ENCODE peak calls at places on chromosome 22, in six cellular contexts. I is transverse colon, K is PC-3, M is left ventricle myocardium inferior, W is IMR-90, A is tibial artery. R is an unnamed sample. For H3K4me1, the result is how much of the 10 kb centered on the place peaks cover.

GRCh38 chr22:37896181-37896592 is 9.9 kb upstream of the MICALL1 start:
- DNase-seq in K (peak), W (peak), M (no peak), A (no peak), I (peak), R (no peak)

GRCh38 chr22:45204751-45205623 is 35.7 kb downstream of the KIAA0930 start:
- DNase-seq in M (no peak), W (no peak), K (no peak), A (no peak), I (no peak), R (no peak)

GRCh38 chr22:45876136-45877035 is 100.6 kb downstream of the WNT7B start:
- DNase-seq in I (peak), W (no peak), M (no peak), K (no peak), A (peak), R (no peak)

GRCh38 chr22:20509344-20510047 is 2.1 kb downstream of the MED15 start:
- DNase-seq in A (peak), W (peak), I (peak), K (peak), M (peak), R (peak)

GRCh38 chr22:20815477-20816050 is 41.7 kb downstream of the SERPIND1 start:
- DNase-seq in W (no peak), I (no peak), M (no peak), K (no peak), A (no peak), R (no peak)

GRCh38 chr22:47102648-47103047 is 340.2 kb downstream of the TBC1D22A start:
- DNase-seq in A (no peak), K (peak), I (no peak), W (peak), M (no peak), R (no peak)

GRCh38 chr22:43893266-43893665 is 1.5 kb upstream of the PNPLA5 start:
- DNase-seq in A (no peak), I (no peak), M (no peak), K (no peak), W (no peak), R (no peak)

GRCh38 chr22:46727813-46728364 is 10.2 kb downstream of the CERK start:
- DNase-seq in W (no peak), I (no peak), M (no peak), A (no peak), K (no peak), R (no peak)

GRCh38 chr22:50483556-50483955 is 2.2 kb downstream of the ADM2 start:
- DNase-seq in K (no peak), M (no peak), A (no peak), W (no peak), I (no peak), R (peak)

GRCh38 chr22:46626356-46626755 is 6.2 kb downstream of the GRAMD4 start:
- DNase-seq in A (no peak), W (no peak), K (no peak), I (no peak), M (no peak), R (no peak)

GRCh38 chr22:43343262-43343988 is at the start of gene SCUBE1:
- DNase-seq in K (peak), M (peak), A (no peak), I (peak), W (no peak), R (peak)

GRCh38 chr22:46462726-46463371 is 74.6 kb downstream of the CELSR1 start:
- DNase-seq in M (no peak), A (no peak), K (peak), I (no peak), W (peak), R (no peak)

GRCh38 chr22:46229701-46230100 is 20.4 kb downstream of the CDPF1 start:
- DNase-seq in A (no peak), M (no peak), I (no peak), W (peak), K (no peak), R (no peak)

GRCh38 chr22:28208036-28208435 is 289.0 kb upstream of the PITPNB start:
- DNase-seq in K (peak), I (no peak), A (no peak), M (no peak), W (no peak), R (no peak)

GRCh38 chr22:41571786-41572185 is 11.0 kb downstream of the CSDC2 start:
- DNase-seq in M (no peak), K (no peak), W (no peak), A (no peak), I (no peak), R (no peak)

GRCh38 chr22:27880778-27881394 is 38.2 kb downstream of the PITPNB start:
- DNase-seq in I (no peak), K (peak), W (peak), M (no peak), A (peak), R (no peak)

GRCh38 chr22:37007666-37008065 is 11.6 kb downstream of the TST start:
- DNase-seq in W (no peak), A (no peak), M (no peak), I (no peak), K (no peak), R (no peak)

GRCh38 chr22:17994424-17995108 is 29.8 kb downstream of the MICAL3 start:
- DNase-seq in M (no peak), I (no peak), W (no peak), A (no peak), K (no peak), R (no peak)

GRCh38 chr22:42939451-42939881 is 75.5 kb downstream of the PACSIN2 start:
- DNase-seq in K (peak), W (no peak), I (peak), M (no peak), A (no peak), R (no peak)

GRCh38 chr22:16801571-16801970 is 23.6 kb downstream of the XKR3 start:
- DNase-seq in W (no peak), I (no peak), K (no peak), M (no peak), A (no peak), R (no peak)

GRCh38 chr22:35477911-35478582 is 62.6 kb upstream of the RASD2 start:
- DNase-seq in M (peak), K (peak), A (peak), I (peak), W (peak), R (peak)

GRCh38 chr22:49124588-49124987 is 703.1 kb downstream of the BRD1 start:
- DNase-seq in A (no peak), M (no peak), I (no peak), W (no peak), K (no peak), R (no peak)

GRCh38 chr22:40855960-40856512 is 403 bp downstream of the ST13 start:
- DNase-seq in M (peak), I (no peak), K (no peak), A (peak), W (peak), R (no peak)

GRCh38 chr22:47189056-47189916 is 426.8 kb downstream of the TBC1D22A start:
- DNase-seq in K (no peak), A (peak), W (no peak), I (peak), M (no peak), R (no peak)

GRCh38 chr22:20992056-20992442 is 9.9 kb downstream of the THAP7 start:
- DNase-seq in W (no peak), M (no peak), K (no peak), I (no peak), A (no peak), R (no peak)

GRCh38 chr22:44298331-44299087 is 14.2 kb downstream of the SHISAL1 start:
- DNase-seq in K (no peak), A (no peak), M (no peak), W (no peak), I (no peak), R (no peak)

GRCh38 chr22:29149841-29150555 is 55.7 kb upstream of the EMID1 start:
- DNase-seq in A (no peak), K (no peak), W (no peak), M (peak), I (no peak), R (peak)

GRCh38 chr22:46336119-46337078 is 885 bp downstream of the TRMU start:
- DNase-seq in I (peak), W (peak), M (peak), K (peak), A (no peak), R (peak)

GRCh38 chr22:18024276-18024939 is at the start of gene MICAL3:
- DNase-seq in A (no peak), W (peak), I (peak), M (peak), K (peak), R (peak)

GRCh38 chr22:49369726-49370717 is 457.7 kb downstream of the BRD1 start:
- DNase-seq in A (no peak), K (no peak), W (no peak), M (no peak), I (no peak), R (no peak)

GRCh38 chr22:48152154-48152775 is 1389.8 kb downstream of the TBC1D22A start:
- DNase-seq in A (no peak), K (no peak), M (no peak), I (no peak), W (no peak), R (no peak)

GRCh38 chr22:36737776-36738175 is 34.2 kb upstream of the CACNG2 start:
- DNase-seq in M (peak), W (no peak), I (peak), A (peak), K (no peak), R (peak)

GRCh38 chr22:37267128-37267587 is 15.2 kb upstream of the CYTH4 start:
- DNase-seq in M (peak), W (no peak), I (peak), A (no peak), K (peak), R (no peak)

GRCh38 chr22:21000215-21000986 is 1.5 kb downstream of the THAP7 start:
- DNase-seq in A (no peak), W (no peak), M (no peak), I (no peak), K (peak), R (peak)

GRCh38 chr22:50271519-50271970 is 1.4 kb upstream of the MAPK11 start:
- DNase-seq in W (peak), K (peak), M (peak), A (no peak), I (peak), R (peak)

GRCh38 chr22:37846433-37846832 is 2.3 kb upstream of the ANKRD54 start:
- DNase-seq in A (no peak), W (no peak), K (no peak), I (no peak), M (no peak), R (no peak)

GRCh38 chr22:32476804-32477203 is 2.2 kb downstream of the FBXO7 start:
- DNase-seq in I (no peak), W (no peak), K (no peak), M (no peak), A (no peak), R (no peak)
- H3K27ac ChIP-seq in I (peak), W (no peak), K (no peak), M (peak), A (no peak), R (no peak)

DNA sequence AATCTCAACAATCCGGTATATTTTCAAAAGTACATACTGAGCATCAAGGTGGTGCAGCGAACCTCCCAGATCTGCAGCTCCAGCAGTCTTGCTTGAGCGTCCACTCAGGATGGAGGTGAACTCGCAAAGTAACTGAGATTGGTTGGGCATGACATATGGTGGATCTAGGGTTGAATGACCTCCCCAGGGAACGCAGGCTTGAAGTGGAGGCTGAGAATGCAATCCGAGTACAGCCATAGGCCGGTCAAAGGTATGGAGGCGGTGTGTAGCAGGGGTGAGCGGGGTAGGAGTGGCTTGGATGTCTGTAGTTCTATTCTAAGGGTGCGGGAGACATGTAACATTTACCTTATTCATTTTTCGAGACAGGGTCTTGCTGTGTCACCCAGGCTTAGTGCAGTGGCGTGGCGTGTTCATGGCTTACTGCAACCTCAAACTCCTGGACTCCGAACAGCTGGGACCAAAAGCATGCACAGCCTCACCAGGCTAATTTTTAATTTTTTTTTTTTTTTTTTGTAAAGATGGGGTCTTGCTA is 631 bp upstream of the C22orf39 start:
- DNase-seq in W (peak), I (peak), K (peak), M (no peak), A (no peak), R (no peak)
- H3K4me1 ChIP-seq in W (under half), I (under half), K (under half), M (half or more), A (under half), R (under half)

GRCh38 chr22:22128440-22128839 is 116.1 kb upstream of the VPREB1 start:
- DNase-seq in M (no peak), I (no peak), A (no peak), K (no peak), W (no peak), R (no peak)
- H3K27ac ChIP-seq in M (no peak), I (no peak), A (no peak), K (no peak), W (no peak), R (no peak)

GRCh38 chr22:23835773-23836144 is 3.0 kb downstream of the DERL3 start:
- DNase-seq in I (no peak), W (no peak), A (peak), K (no peak), M (peak), R (no peak)
- H3K4me1 ChIP-seq in I (under half), W (under half), A (under half), K (under half), M (half or more), R (under half)

GRCh38 chr22:25102722-25103121 is 96.9 kb upstream of the CRYBB3 start:
- DNase-seq in I (no peak), A (no peak), W (no peak), K (no peak), M (no peak), R (peak)
- H3K27ac ChIP-seq in I (no peak), A (peak), W (no peak), K (no peak), M (no peak), R (no peak)

DNA sequence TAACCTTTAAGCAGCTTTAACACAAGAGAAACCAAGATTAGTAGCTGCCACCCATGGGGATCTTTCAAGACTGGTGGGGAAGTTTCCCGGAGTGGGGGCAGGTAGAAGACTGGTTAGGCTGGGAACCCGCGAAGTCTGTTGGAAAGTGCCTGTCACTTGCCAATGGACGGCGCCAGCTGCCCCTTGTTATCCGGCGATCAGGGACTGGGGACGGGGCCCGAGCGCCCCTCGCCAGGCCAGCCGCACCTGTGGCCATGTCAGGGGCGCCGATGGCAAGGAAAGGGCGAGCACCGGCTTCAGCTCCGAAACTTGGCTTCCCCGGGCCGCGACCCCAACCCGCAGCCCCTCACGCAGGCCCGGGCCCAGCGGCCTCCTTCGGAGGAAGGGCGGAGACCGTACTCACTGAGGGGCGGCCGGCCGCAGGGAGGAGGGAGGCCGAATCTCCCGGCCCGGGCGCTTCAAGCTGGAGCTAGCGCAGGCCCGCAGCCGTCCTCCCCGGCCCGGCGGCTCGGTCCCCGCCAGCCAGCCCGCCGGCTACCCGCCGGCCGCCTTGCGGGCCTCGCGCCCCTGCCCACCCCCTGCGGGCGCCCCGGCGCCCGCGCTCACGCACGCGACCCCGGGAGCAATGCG is 539 bp downstream of the EIF4ENIF1 start:
- DNase-seq in W (peak), M (peak), K (peak), A (peak), I (peak), R (peak)
- H3K4me1 ChIP-seq in W (under half), M (half or more), K (under half), A (under half), I (under half), R (under half)

DNA sequence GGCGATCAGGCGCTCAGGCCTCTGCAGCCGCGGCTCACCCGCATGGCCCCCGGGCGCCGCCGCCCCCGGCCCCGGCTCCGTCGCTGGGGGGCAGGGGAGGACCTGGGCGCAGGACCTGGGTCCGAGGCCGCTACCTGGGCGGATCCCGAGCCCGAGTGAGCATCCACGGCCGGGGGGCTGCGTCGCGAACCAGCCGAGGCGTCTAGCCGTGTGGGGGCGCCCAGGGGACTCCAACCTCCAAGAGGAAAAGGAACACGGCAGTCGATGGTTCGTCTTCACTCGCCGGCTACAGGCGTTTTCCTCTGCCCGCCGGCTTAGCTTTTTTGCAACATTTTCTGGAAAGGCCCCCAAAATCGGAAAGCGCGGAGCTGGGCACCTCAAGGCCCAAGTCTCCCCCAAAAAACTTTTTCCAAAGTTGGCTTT is 698 bp downstream of the PDGFB start:
- DNase-seq in K (no peak), A (no peak), M (no peak), I (no peak), W (no peak), R (no peak)
- H3K27ac ChIP-seq in K (no peak), A (peak), M (peak), I (peak), W (no peak), R (peak)

GRCh38 chr22:30193031-30193794 is 53.3 kb downstream of the LIF start:
- DNase-seq in W (no peak), I (no peak), A (no peak), M (no peak), K (no peak), R (no peak)

GRCh38 chr22:30191049-30191701 is 55.4 kb downstream of the LIF start:
- DNase-seq in I (no peak), M (no peak), W (peak), A (no peak), K (no peak), R (no peak)

GRCh38 chr22:30190619-30191018 is 55.9 kb downstream of the LIF start:
- DNase-seq in I (no peak), K (no peak), M (no peak), A (no peak), W (no peak), R (no peak)

GRCh38 chr22:30195245-30196140 is 51.1 kb downstream of the LIF start:
- DNase-seq in K (peak), M (no peak), W (peak), I (no peak), A (peak), R (no peak)

GRCh38 chr22:30192427-30192826 is 54.1 kb downstream of the LIF start:
- DNase-seq in I (no peak), A (no peak), M (no peak), K (peak), W (no peak), R (no peak)
- H3K4me1 ChIP-seq in I (under half), A (under half), M (under half), K (half or more), W (under half), R (under half)